ENCODE peak calls at places on chromosome 20, in ten cellular contexts. Q is OCI-LY7; B is choroid plexus epithelial cell; W is fibroblast of lung; T is upper lobe of left lung; Z is GM06990; J is CD8-positive, alpha-beta T cell; A is IMR-90; S is neural crest cell; O is gastrocnemius medialis. N is an unnamed sample.

GRCh38 chr20:49186535-49187329 is 1.4 kb downstream of the STAU1 start:
- DNase-seq in S (no peak), B (peak; percentile 76), Z (no peak), J (peak; percentile 69), T (peak; percentile 76), O (peak; percentile 44), W (peak; percentile 58), A (peak; percentile 62), Q (peak; percentile 64), N (no peak)

GRCh38 chr20:3273371-3273770 is 34.4 kb upstream of the SLC4A11 start:
- DNase-seq in Q (no peak), T (no peak), O (no peak), Z (no peak), W (no peak), S (no peak), A (no peak), J (no peak), B (no peak), N (no peak)

GRCh38 chr20:63819224-63819917 is 11.7 kb downstream of the ZBTB46 start:
- DNase-seq in O (no peak), S (no peak), Z (no peak), A (peak; percentile 45), B (peak; percentile 71), Q (no peak), T (no peak), W (no peak), J (no peak), N (no peak)

GRCh38 chr20:25487306-25487705 is 79.8 kb downstream of the GINS1 start:
- DNase-seq in W (no peak), O (no peak), A (no peak), T (no peak), Z (no peak), Q (no peak), B (no peak), S (no peak), J (no peak), N (no peak)

GRCh38 chr20:62755817-62756724 is 40.2 kb upstream of the MRGBP start:
- DNase-seq in W (no peak), A (no peak), S (no peak), B (no peak), Q (no peak), J (no peak), T (no peak), O (no peak), Z (no peak), N (no peak)

GRCh38 chr20:15916623-15917022 is 656.6 kb downstream of the KIF16B start:
- DNase-seq in T (no peak), Q (no peak), J (no peak), A (no peak), W (no peak), Z (no peak), B (no peak), S (no peak), O (no peak), N (no peak)

GRCh38 chr20:4802522-4802921 is 80.8 kb downstream of the PRND start:
- DNase-seq in Z (no peak), W (no peak), A (no peak), O (no peak), S (no peak), Q (no peak), B (no peak), J (no peak), T (no peak), N (no peak)

GRCh38 chr20:23257106-23257761 is 93.4 kb upstream of the NXT1 start:
- DNase-seq in O (no peak), B (peak; percentile 53), W (peak; percentile 36), J (no peak), T (no peak), Q (no peak), A (peak; percentile 27), S (no peak), Z (no peak), N (no peak)

GRCh38 chr20:62837790-62838458 is 21.1 kb downstream of the COL9A3 start:
- DNase-seq in Z (no peak), A (no peak), T (no peak), Q (no peak), B (peak; percentile 58), O (no peak), W (no peak), J (no peak), S (no peak), N (no peak)

GRCh38 chr20:1930165-1930564 is 35.0 kb downstream of the SIRPA start:
- DNase-seq in S (no peak), Z (no peak), W (no peak), B (no peak), O (no peak), T (no peak), Q (no peak), A (no peak), J (no peak), N (no peak)

GRCh38 chr20:56422824-56423189 is 10.7 kb downstream of the CASS4 start:
- DNase-seq in A (peak; percentile 33), O (no peak), W (no peak), Z (no peak), Q (no peak), S (no peak), J (no peak), T (no peak), B (no peak), N (no peak)
- TF ChIP-seq CTCF in A (no peak), O (no peak), W (no peak), Z (no peak), Q (no peak), S (no peak), J (no peak), T (no peak), B (no peak), N (no peak)

DNA sequence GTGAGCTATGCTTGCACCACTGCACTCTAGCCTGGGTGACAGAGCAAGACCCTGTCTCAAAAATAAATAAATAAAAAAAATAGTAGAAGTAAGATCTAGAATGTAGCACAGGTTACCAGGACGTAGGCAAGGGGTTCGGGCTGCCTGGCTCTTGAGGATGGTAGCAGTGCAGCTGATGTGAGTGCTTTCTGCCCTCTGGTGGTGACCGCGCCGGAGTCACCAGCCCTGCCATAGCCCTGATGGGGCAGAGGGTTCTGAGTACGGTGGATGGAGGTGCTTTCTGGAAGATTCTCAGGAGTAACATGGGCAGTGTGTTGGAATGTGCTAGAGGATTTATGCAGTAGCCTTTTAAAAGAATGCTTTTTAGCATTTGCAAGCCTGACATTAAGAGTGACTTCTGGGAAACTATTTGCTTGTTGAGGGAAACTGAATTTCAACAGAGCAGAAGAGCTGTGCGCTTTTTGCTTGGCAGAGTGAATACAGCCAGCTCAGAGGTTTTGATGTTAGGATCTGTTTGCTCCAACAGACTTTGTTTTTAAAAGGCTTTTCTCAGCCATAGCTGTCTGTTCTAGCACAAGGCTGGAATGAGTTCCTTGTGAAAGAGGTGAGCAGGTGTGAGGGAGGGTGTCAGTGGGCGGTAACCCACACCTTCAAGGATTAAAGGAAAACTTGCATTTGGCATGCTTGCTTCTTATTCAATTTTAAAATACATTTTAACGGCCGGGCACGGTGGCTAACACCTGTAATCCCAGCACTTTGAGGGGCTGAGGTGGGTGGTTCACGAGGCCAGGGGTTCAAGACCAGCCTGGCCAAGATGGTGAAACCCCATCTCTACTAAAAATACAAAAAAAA is 65.9 kb downstream of the PTPN1 start:
- DNase-seq in Z (peak; percentile 39), T (peak; percentile 84), J (peak; percentile 77), O (peak; percentile 81), W (peak; percentile 46), S (peak; percentile 46), A (peak; percentile 51), B (peak; percentile 72), Q (peak; percentile 70), N (no peak)
- TF ChIP-seq CTCF in Z (peak; percentile 69), T (peak; percentile 78), J (no peak), O (peak; percentile 84), W (peak; percentile 79), S (peak; percentile 72), A (peak; percentile 68), B (peak; percentile 82), Q (peak; percentile 87), N (peak; percentile 64)

GRCh38 chr20:11912664-11913415 is 4.9 kb upstream of the BTBD3 start:
- DNase-seq in Q (no peak), W (no peak), J (no peak), O (no peak), T (no peak), S (no peak), B (no peak), A (no peak), Z (no peak), N (no peak)

GRCh38 chr20:11906626-11907480 is 10.8 kb upstream of the BTBD3 start:
- DNase-seq in W (peak; percentile 42), A (no peak), Q (no peak), J (no peak), B (no peak), O (no peak), Z (no peak), T (no peak), S (no peak), N (no peak)

GRCh38 chr20:11917663-11918062 is at the start of gene BTBD3:
- DNase-seq in T (peak; percentile 73), Z (no peak), O (peak; percentile 45), S (no peak), Q (no peak), J (no peak), B (peak; percentile 86), A (peak; percentile 79), W (peak; percentile 80), N (no peak)

GRCh38 chr20:11907621-11908020 is 10.1 kb upstream of the BTBD3 start:
- DNase-seq in Q (no peak), J (no peak), Z (no peak), S (no peak), W (no peak), B (no peak), O (no peak), T (no peak), A (peak; percentile 46), N (no peak)

DNA sequence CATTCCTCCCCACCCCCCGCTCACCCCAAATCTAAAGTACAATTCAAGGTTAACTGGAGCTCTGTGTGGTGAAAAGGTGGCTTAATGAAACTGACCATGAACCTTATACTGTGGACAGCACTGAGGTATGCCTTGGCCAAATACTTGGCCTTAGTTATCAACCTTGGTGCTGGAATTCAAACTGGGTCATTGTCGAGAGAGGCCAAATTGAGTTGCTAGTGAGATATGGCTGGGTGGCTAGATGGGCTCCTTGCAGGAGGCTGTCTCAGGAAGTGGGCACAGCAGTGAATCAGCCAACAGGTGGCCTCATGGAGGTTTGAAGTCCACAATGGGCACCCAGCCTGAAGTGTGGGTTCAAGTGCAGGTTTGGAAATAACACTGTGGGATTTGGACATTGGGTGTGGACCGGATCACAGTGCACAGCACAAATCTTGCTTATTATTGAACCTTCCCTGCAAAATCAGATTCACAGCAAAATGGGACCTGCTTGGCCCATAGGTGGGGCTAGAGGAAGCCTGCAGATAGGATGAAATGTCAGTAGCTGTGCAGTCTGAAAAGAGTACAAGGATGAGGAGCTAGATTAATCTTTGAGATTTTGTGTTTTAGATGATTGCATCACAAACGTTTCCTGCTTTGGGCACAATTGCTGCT is 5.6 kb upstream of the BTBD3 start:
- DNase-seq in Q (no peak), J (no peak), W (no peak), S (no peak), Z (no peak), A (no peak), B (peak; percentile 51), T (no peak), O (no peak), N (no peak)
- TF ChIP-seq CTCF in Q (peak; percentile 55), J (no peak), W (peak; percentile 61), S (peak; percentile 58), Z (no peak), A (peak; percentile 20), B (peak; percentile 74), T (no peak), O (no peak), N (peak; percentile 23)

GRCh38 chr20:61619751-61620150 is 367.7 kb downstream of the CDH4 start:
- DNase-seq in B (no peak), O (no peak), Z (no peak), W (no peak), S (no peak), A (no peak), T (no peak), Q (no peak), J (no peak), N (no peak)
- TF ChIP-seq CTCF in B (no peak), O (no peak), Z (no peak), W (no peak), S (no peak), A (no peak), T (no peak), Q (no peak), J (no peak), N (no peak)